ENCODE peak calls at places on chromosomes 12 and 14, in four cellular contexts. W is astrocyte, R is tibial artery, B is tibial nerve. G is an unnamed sample.

GRCh38 chr12:14845350-14845750 is 2.0 kb upstream of the ART4 start:
- DNase-seq in R (peak), W (peak), B (peak), G (peak)

GRCh38 chr12:121773011-121773777 is 20.3 kb downstream of the RHOF start:
- DNase-seq in B (peak), W (peak), R (no peak), G (peak)

GRCh38 chr14:24194186-24194872 is 912 bp downstream of the TM9SF1 start:
- DNase-seq in R (no peak), W (no peak), B (no peak), G (no peak)

GRCh38 chr12:22803725-22804124 is 178.8 kb downstream of the ETNK1 start:
- DNase-seq in B (no peak), W (no peak), R (no peak), G (no peak)

GRCh38 chr12:81017792-81018191 is 60.1 kb upstream of the ACSS3 start:
- DNase-seq in R (no peak), W (no peak), B (no peak), G (no peak)

GRCh38 chr12:113479578-113480335 is 8.1 kb upstream of the LHX5 start:
- DNase-seq in B (peak), W (peak), R (no peak), G (peak)

GRCh38 chr14:79028281-79028680 is 858.1 kb downstream of the NRXN3 start:
- DNase-seq in W (no peak), R (no peak), B (no peak), G (no peak)

GRCh38 chr14:91255026-91255695 is 10.7 kb upstream of the GPR68 start:
- DNase-seq in B (no peak), W (no peak), R (no peak), G (no peak)

GRCh38 chr12:94020335-94020734 is 128.0 kb upstream of the PLXNC1 start:
- DNase-seq in R (no peak), W (no peak), B (no peak), G (no peak)

GRCh38 chr12:1767407-1768090 is 52.8 kb upstream of the LRTM2 start:
- DNase-seq in W (no peak), B (no peak), R (no peak), G (no peak)

GRCh38 chr12:93832126-93832525 is 155.0 kb downstream of the CRADD start:
- DNase-seq in B (no peak), R (no peak), W (peak), G (peak)

GRCh38 chr14:81727243-81727642 is 193.6 kb upstream of the SEL1L start:
- DNase-seq in B (peak), W (peak), R (peak), G (no peak)

GRCh38 chr12:28360253-28360652 is 170.0 kb downstream of the CCDC91 start:
- DNase-seq in B (no peak), R (no peak), W (no peak), G (no peak)

GRCh38 chr14:94388027-94388895 is at the start of gene SERPINA1:
- DNase-seq in B (no peak), R (no peak), W (peak), G (peak)

GRCh38 chr12:13436696-13437391 is 240.3 kb downstream of the EMP1 start:
- DNase-seq in W (peak), B (no peak), R (peak), G (peak)

GRCh38 chr12:89999699-90000505 is 291.3 kb upstream of the ATP2B1 start:
- DNase-seq in W (peak), R (no peak), B (no peak), G (peak)

GRCh38 chr12:85279449-85280137 is 427 bp upstream of the ALX1 start:
- DNase-seq in R (no peak), B (no peak), W (no peak), G (no peak)

GRCh38 chr12:110765144-110765543 is 22.5 kb upstream of the PPP1CC start:
- DNase-seq in W (no peak), B (no peak), R (no peak), G (no peak)

GRCh38 chr14:89851031-89851430 is 103.5 kb downstream of the EFCAB11 start:
- DNase-seq in B (no peak), W (no peak), R (no peak), G (no peak)

GRCh38 chr14:56341766-56342418 is 223.7 kb downstream of the PELI2 start:
- DNase-seq in R (no peak), B (no peak), W (peak), G (peak)

GRCh38 chr12:64679487-64679983 is 69.2 kb downstream of the RASSF3 start:
- DNase-seq in R (peak), W (peak), B (peak), G (peak)

GRCh38 chr14:53955671-53956426 is 776 bp downstream of the BMP4 start:
- DNase-seq in B (no peak), W (peak), R (peak), G (no peak)

GRCh38 chr12:111426341-111427185 is 20.8 kb downstream of the SH2B3 start:
- DNase-seq in W (no peak), R (no peak), B (no peak), G (peak)

GRCh38 chr12:82757611-82758010 is 70.9 kb downstream of the TMTC2 start:
- DNase-seq in W (no peak), R (no peak), B (no peak), G (no peak)

GRCh38 chr12:24903305-24904088 is 45.4 kb downstream of the BCAT1 start:
- DNase-seq in W (no peak), R (peak), B (no peak), G (no peak)

GRCh38 chr12:125065021-125065752 is at the start of gene AACS:
- DNase-seq in B (peak), R (peak), W (peak), G (peak)

GRCh38 chr12:53380797-53381738 is 1.1 kb downstream of the SP1 start:
- DNase-seq in B (no peak), R (no peak), W (no peak), G (peak)

GRCh38 chr14:100241279-100241678 is 2.3 kb downstream of the YY1 start:
- DNase-seq in W (no peak), B (no peak), R (no peak), G (no peak)

GRCh38 chr14:100246136-100246535 is 7.2 kb downstream of the YY1 start:
- DNase-seq in R (no peak), B (no peak), W (no peak), G (no peak)

GRCh38 chr14:100252684-100253083 is 13.7 kb downstream of the YY1 start:
- DNase-seq in B (no peak), R (no peak), W (no peak), G (no peak)

GRCh38 chr14:100250732-100251465 is 12.0 kb downstream of the YY1 start:
- DNase-seq in R (no peak), W (no peak), B (no peak), G (no peak)

DNA sequence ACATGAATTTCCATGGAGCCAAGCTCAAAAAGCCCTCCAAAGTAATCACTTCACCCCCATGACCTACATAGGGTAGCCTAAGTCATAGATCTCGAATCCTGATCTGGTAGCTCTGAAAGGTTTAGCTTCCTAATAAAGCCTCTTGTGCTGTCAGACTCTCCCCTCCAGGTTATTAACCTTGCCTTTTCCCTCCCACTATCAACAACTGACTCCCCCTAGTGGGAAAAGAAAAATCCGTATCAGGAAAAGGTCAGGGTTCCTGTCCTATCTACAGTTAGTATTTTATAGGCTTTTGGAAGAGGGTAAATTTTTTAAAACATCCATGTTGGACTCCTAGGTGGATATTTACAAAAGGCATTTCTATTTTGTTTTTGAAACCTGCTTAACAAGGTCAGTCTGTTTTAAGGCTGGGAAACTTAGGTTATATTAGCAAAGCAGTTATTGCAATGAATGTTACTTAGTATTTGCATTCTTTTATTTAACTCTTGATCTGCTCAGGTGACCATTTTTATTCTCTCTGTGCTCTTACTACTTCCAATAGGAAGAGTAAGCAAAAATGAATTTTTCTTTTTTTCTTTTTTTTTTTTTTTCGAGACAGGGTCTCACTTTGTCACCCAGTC is 8.0 kb downstream of the YY1 start:
- DNase-seq in B (no peak), R (no peak), W (no peak), G (peak)
- H3K27ac ChIP-seq in B (no peak), R (peak), W (no peak), G (no peak)

DNA sequence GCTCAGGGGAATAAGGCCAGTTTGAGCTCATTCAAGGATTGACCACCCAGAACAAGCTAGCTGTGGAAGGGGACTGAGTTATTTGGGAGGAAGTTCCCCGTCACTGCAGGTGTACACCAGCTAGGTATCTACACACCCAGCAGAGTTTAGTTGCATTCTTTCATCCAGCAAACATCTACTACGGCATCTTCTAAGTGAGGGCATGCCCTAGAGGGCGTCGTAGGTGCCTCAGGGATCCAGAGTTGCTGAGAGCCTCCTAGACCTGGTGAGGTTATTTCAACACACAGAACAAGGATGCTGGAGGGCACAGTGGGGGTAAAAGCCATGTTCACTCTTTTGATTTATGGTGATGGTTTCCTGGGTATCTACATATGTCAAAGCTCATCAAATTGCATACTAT is 149.6 kb downstream of the KSR2 start:
- DNase-seq in B (no peak), R (no peak), W (no peak), G (no peak)
- TF ChIP-seq CTCF in B (no peak), R (no peak), W (no peak), G (no peak)

GRCh38 chr12:6915789-6916285 is 1.5 kb downstream of the ENO2 start:
- DNase-seq in W (no peak), R (no peak), B (no peak), G (no peak)

GRCh38 chr12:6916426-6917200 is 2.2 kb downstream of the ENO2 start:
- DNase-seq in B (no peak), R (no peak), W (no peak), G (no peak)

GRCh38 chr12:6917491-6918231 is 3.3 kb downstream of the ENO2 start:
- DNase-seq in R (no peak), W (peak), B (no peak), G (peak)

GRCh38 chr12:6914246-6914947 is at the start of gene ENO2:
- DNase-seq in B (peak), W (peak), R (peak), G (peak)

DNA sequence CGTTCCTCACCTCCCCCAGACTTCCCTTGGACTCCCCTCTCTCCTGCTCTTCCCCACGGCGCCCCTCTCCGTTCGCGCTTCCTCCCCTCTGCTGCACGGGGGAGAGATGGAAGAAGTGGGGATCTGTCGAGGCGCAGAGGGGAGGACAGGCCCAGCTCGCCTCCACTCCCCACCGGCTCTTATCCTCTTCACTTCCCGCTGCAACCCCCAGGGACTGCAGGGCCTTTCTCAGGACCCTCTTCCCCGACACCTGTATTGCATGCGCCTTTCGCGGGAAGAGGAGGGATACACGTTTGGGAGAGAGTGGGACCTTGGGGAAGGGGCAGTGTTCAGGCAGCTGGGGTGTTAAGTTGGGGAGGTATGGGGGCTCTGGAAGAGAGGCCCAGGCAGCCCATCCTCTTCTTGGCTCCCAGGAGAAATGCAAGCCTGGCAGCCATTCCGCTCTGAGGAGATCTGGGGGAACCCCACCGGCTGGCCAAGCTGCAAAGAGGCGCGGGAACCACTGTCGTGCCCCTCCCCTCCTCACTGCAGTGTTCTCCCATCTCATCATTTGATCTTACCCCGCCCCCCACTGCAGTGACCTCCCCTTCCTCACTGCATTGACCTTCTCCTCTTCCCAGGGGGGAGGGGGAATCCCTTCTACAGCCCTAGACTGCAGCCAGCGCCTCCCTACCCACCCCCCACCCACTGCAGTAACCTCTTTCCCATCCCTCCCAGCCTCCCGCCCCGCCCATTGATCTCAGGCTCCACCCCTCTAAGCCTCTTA is 826 bp downstream of the ENO2 start:
- DNase-seq in W (no peak), B (peak), R (no peak), G (no peak)
- H3K27ac ChIP-seq in W (no peak), B (peak), R (peak), G (peak)

GRCh38 chr14:38721822-38722431 is 381.1 kb downstream of the SEC23A start:
- DNase-seq in B (peak), W (peak), R (peak), G (peak)
- TF ChIP-seq CTCF in B (peak), W (peak), R (peak), G (peak)

GRCh38 chr14:68808696-68809095 is 15.8 kb upstream of the ZFP36L1 start:
- DNase-seq in B (no peak), W (no peak), R (no peak), G (no peak)
- H3K27ac ChIP-seq in B (peak), W (no peak), R (peak), G (peak)

GRCh38 chr14:96221841-96222240 is 17.2 kb downstream of the BDKRB2 start:
- DNase-seq in R (no peak), B (no peak), W (no peak), G (no peak)

GRCh38 chr14:96229315-96229714 is 24.7 kb downstream of the BDKRB2 start:
- DNase-seq in R (no peak), W (no peak), B (no peak), G (no peak)

GRCh38 chr14:96227428-96227827 is 22.8 kb downstream of the BDKRB2 start:
- DNase-seq in B (no peak), W (no peak), R (no peak), G (no peak)

GRCh38 chr14:96224480-96225096 is 19.9 kb downstream of the BDKRB2 start:
- DNase-seq in R (no peak), B (no peak), W (no peak), G (no peak)

DNA sequence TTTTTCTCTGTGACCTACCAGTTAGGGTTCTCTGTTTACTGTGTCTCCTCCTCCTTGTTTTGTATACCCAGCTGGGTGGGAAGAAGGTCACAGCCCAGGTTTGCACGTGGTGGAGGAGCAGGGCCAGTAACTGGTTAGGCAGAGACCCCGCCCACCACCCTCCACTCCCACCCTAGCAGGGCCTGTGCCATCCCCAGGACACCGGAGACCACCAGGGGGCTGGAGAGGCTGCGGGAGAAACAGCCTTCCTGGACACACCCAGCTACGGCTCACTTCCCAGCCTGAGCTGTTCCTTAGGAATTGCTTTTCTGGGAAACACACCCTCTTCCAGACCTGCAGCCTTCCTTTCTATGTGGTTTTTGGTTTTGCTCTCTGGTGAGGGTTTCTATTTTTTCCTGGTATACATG is 21.1 kb downstream of the BDKRB2 start:
- DNase-seq in W (peak), B (no peak), R (no peak), G (peak)
- TF ChIP-seq CTCF in W (no peak), B (no peak), R (no peak), G (peak)

GRCh38 chr14:87967496-87967895 is 25.5 kb downstream of the GALC start:
- DNase-seq in W (no peak), B (no peak), R (no peak), G (no peak)
- H3K27ac ChIP-seq in W (no peak), B (no peak), R (no peak), G (no peak)

DNA sequence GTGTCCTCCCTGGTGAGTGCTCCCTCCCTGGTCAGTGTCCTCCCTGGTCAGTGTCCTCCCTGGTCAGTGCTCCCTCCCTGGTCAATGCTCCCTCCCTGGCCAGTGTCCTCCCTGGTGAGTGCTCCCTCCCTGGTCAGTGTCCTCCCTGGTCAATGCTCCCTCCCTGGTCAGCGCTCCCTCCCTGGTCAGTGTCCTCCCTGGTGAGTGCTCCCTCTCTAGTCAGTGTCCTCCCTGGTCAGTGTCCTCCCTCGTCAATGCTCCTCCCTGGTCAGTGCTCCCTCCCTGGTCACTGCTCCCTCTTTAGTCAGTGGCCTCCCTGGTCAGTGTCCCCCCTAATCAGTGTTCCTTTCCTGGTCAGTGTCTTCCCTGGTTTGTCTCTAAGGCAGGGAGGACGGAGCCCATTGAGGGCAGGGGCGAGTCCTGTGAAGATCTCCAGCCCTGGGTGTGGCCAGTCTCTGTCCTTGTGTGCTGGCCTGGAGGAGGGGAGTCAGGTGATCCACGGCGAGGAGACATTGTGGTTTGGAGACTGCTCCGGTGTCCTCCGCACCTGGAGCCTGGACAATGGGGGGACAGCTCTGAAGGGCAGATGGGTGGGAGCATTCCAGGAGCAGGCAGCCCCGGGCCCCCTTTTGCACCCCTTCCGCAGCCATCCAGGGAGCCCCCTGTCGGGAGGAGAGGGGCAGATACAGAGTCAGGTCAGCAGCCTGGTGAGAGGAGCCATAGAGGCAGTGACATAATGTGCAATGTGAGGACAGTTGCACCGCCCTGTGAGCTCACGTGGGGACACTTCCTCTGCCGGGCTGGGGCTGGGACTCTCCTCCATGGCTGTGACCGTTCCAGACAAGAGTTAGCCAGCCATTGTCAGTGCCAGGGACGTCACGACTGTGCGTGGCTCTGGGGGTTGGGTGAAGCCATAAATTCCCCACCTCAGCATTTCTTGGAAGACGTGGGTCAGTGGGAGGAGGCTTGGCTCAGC is 93.4 kb downstream of the ADGRD1 start:
- DNase-seq in W (no peak), B (no peak), R (no peak), G (no peak)
- TF ChIP-seq CTCF in W (no peak), B (no peak), R (no peak), G (no peak)

G was measured in IMR-90.